ENCODE peak calls at places on chromosomes 3 and 15, in five cellular contexts. M is choroid plexus epithelial cell; E is lung; B is omental fat pad; T is CD4-positive, alpha-beta T cell. R is an unnamed sample.

GRCh38 chr15:56425276-56425675 is 39.7 kb downstream of the MNS1 start:
- DNase-seq in M (no peak), E (no peak), B (no peak), T (no peak), R (no peak)

GRCh38 chr3:130688015-130688414 is 58.6 kb downstream of the PIK3R4 start:
- DNase-seq in M (no peak), E (no peak), B (no peak), T (no peak), R (no peak)

GRCh38 chr3:130700541-130700940 is 46.1 kb downstream of the PIK3R4 start:
- DNase-seq in M (peak), E (no peak), B (no peak), T (no peak), R (no peak)

GRCh38 chr3:141123677-141124410 is 72.7 kb downstream of the SPSB4 start:
- DNase-seq in M (no peak), E (peak), B (no peak), T (no peak), R (no peak)

GRCh38 chr3:101262393-101263240 is 57.8 kb downstream of the IMPG2 start:
- DNase-seq in M (no peak), E (no peak), B (no peak), T (no peak), R (no peak)

GRCh38 chr3:52468336-52468735 is 12.9 kb downstream of the NISCH start:
- DNase-seq in M (peak), E (no peak), B (no peak), T (no peak), R (no peak)

GRCh38 chr15:74976159-74976558 is 19.2 kb upstream of the SCAMP5 start:
- DNase-seq in M (no peak), E (no peak), B (no peak), T (no peak), R (no peak)

GRCh38 chr3:42497009-42497731 is 5.3 kb upstream of the VIPR1 start:
- DNase-seq in M (peak), E (no peak), B (no peak), T (no peak), R (peak)

GRCh38 chr3:188400494-188401243 is 246.7 kb downstream of the LPP start:
- DNase-seq in M (no peak), E (no peak), B (no peak), T (no peak), R (no peak)

GRCh38 chr3:30198162-30198561 is 408.2 kb upstream of the TGFBR2 start:
- DNase-seq in M (peak), E (no peak), B (no peak), T (no peak), R (no peak)

GRCh38 chr3:4478226-4478625 is 11.2 kb upstream of the SUMF1 start:
- DNase-seq in M (no peak), E (no peak), B (no peak), T (no peak), R (no peak)

GRCh38 chr15:73330206-73331051 is 38.3 kb downstream of the HCN4 start:
- DNase-seq in M (no peak), E (no peak), B (no peak), T (no peak), R (peak)

GRCh38 chr3:110419096-110419495 is 652.5 kb upstream of the NECTIN3 start:
- DNase-seq in M (peak), E (no peak), B (no peak), T (no peak), R (no peak)

GRCh38 chr3:139309046-139309660 is 34.7 kb upstream of the MRPS22 start:
- DNase-seq in M (no peak), E (no peak), B (no peak), T (no peak), R (no peak)

GRCh38 chr15:99141943-99142342 is 37.1 kb downstream of the SYNM start:
- DNase-seq in M (no peak), E (no peak), B (no peak), T (no peak), R (no peak)

GRCh38 chr3:62558549-62559112 is 185.3 kb upstream of the FEZF2 start:
- DNase-seq in M (peak), E (no peak), B (no peak), T (no peak), R (no peak)

GRCh38 chr3:19688767-19689166 is 245.2 kb downstream of the EFHB start:
- DNase-seq in M (no peak), E (no peak), B (no peak), T (no peak), R (no peak)
- TF ChIP-seq CTCF in M (no peak), E (no peak), B (no peak), T (no peak), R (no peak)

GRCh38 chr15:67833504-67834248 is 6.2 kb downstream of the RNU6-1 start:
- DNase-seq in M (peak), E (no peak), B (no peak), T (peak), R (no peak)

GRCh38 chr15:67831363-67831762 is 6.1 kb downstream of the SKOR1 start:
- DNase-seq in M (no peak), E (no peak), B (no peak), T (no peak), R (no peak)

GRCh38 chr15:67832965-67833503 is 6.8 kb downstream of the RNU6-1 start:
- DNase-seq in M (no peak), E (no peak), B (no peak), T (no peak), R (no peak)

GRCh38 chr15:67834249-67834592 is 5.6 kb downstream of the RNU6-1 start:
- DNase-seq in M (no peak), E (no peak), B (no peak), T (no peak), R (no peak)

DNA sequence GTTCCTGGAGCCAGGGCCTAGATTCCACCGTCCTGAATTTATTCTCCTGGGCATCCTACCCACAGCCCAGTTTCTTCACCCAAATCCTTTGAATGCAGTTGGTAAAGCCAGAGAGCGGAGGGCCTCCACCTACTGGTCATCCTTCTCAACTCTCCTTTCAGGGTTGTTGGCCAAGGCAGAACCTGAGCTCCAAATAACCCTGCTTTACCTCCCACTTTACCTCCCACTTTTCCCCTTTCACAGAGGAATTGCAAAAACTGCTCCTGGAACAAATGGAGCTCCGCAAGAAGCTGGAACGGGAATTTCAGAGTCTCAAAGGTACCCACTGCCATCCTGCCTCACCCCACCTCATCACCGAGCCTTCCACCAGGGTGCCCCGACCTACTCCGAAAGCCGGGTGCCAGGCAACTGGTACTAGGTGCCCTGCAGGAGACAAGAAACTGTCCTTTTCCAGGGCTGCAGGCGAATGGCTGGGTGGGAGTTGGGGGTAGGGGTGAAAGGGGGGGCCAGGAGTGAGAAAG is 6.8 kb downstream of the SKOR1 start:
- DNase-seq in M (peak), E (no peak), B (no peak), T (no peak), R (no peak)
- TF ChIP-seq CTCF in M (peak), E (no peak), B (no peak), T (no peak), R (no peak)

DNA sequence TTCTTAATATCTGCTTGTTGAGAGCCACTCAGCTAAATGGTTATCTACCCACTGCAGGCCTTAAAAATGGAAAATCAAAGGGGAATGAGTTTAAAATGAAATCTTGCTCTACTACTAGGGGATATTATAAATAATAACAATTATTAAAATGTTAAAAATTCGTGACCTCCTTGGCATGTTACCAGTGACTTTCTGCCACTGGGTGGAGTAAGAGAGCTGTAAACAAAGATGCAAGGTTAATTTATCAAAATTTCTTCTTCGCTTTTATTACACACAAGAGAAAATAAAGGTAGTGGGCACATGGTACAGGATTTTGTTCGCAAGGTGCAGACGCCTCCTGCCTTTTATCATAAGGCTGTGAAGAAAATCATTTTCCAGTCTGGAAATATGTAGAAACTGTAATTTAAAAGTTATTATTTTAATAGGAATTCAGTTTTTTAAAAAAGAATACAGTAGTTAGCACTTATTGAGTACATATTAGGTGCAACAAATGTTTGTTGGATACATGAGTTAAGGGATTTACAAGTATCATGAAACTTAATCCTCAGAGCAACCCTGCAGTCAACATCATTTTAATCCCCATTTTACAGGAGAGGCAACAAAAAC is 272.6 kb downstream of the SUCLG2 start:
- DNase-seq in M (peak), E (no peak), B (no peak), T (no peak), R (no peak)
- TF ChIP-seq CTCF in M (peak), E (peak), B (no peak), T (peak), R (peak)

GRCh38 chr3:185937689-185938374 is at the start of gene TRA2B:
- DNase-seq in M (peak), E (peak), B (peak), T (peak), R (peak)
- TF ChIP-seq CTCF in M (peak), E (no peak), B (no peak), T (no peak), R (peak)

GRCh38 chr3:79038057-79038456 is 729.7 kb downstream of the ROBO1 start:
- DNase-seq in M (peak), E (no peak), B (no peak), T (no peak), R (no peak)

GRCh38 chr3:79028916-79029315 is 738.9 kb downstream of the ROBO1 start:
- DNase-seq in M (no peak), E (no peak), B (no peak), T (no peak), R (no peak)

GRCh38 chr3:79027593-79027992 is 740.2 kb downstream of the ROBO1 start:
- DNase-seq in M (no peak), E (no peak), B (no peak), T (no peak), R (no peak)

GRCh38 chr3:79030157-79030556 is 737.6 kb downstream of the ROBO1 start:
- DNase-seq in M (no peak), E (no peak), B (no peak), T (no peak), R (no peak)

GRCh38 chr3:79032686-79033318 is 735.0 kb downstream of the ROBO1 start:
- DNase-seq in M (peak), E (no peak), B (no peak), T (no peak), R (no peak)
- TF ChIP-seq CTCF in M (peak), E (peak), B (no peak), T (no peak), R (no peak)

GRCh38 chr3:32403663-32404062 is 12.0 kb downstream of the CMTM7 start:
- DNase-seq in M (no peak), E (no peak), B (no peak), T (no peak), R (no peak)

GRCh38 chr3:32404714-32405113 is 13.1 kb downstream of the CMTM7 start:
- DNase-seq in M (no peak), E (no peak), B (no peak), T (no peak), R (no peak)

GRCh38 chr3:32405711-32406323 is 14.2 kb downstream of the CMTM7 start:
- DNase-seq in M (peak), E (no peak), B (no peak), T (no peak), R (no peak)

GRCh38 chr3:32406481-32407408 is 15.1 kb downstream of the CMTM7 start:
- DNase-seq in M (no peak), E (no peak), B (no peak), T (no peak), R (no peak)

GRCh38 chr3:32405155-32405554 is 13.5 kb downstream of the CMTM7 start:
- DNase-seq in M (peak), E (no peak), B (no peak), T (no peak), R (no peak)
- TF ChIP-seq CTCF in M (no peak), E (no peak), B (no peak), T (no peak), R (no peak)

DNA sequence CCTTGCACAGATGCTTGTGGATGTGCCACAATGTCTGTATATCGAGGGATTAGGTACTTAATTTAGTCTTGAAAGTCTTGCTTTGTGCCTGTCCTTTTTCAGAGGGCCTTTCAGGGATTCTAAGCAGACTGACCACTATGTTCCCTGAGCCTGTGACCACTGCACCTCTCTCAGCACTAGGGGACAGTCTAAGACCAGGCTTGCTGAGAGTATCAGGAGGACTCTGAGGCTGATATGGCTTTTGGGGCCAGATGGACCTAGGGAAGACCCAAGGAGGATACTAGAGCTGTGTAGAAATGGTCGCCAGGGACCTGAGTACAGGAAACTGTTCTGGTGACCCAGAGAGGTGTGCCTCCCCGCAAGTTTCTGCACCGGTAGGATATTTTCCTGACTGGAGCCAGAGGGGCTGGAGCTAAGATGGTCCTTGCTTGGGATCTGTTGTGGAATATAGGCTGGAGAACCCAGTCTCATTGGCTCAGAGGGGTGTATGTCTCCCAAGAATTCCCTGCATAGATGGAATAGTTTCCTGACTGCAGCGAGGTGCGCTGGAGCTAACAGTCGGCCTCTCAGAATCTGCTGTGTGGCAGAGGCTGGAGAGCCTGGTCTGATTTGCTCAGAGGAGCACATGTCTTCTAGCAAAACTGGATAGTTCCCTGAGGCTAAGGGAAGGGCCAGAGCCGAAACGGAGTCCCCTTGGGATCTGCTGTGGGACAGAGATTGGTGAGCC is 213.2 kb upstream of the DCBLD2 start:
- DNase-seq in M (peak), E (no peak), B (no peak), T (no peak), R (no peak)
- TF ChIP-seq CTCF in M (peak), E (no peak), B (no peak), T (no peak), R (no peak)